ENCODE peak calls at places on chromosomes 6 and 20, in eight cellular contexts. B is astrocyte of the spinal cord, O is nephron progenitor cell, U is A549, D is uterus, J is GM10248, I is heart right ventricle, Q is upper lobe of right lung. N is an unnamed sample.

GRCh38 chr20:41697861-41698559 is 79.8 kb upstream of the CHD6 start:
- DNase-seq in B (peak; percentile 40), O (peak; percentile 12), U (peak; percentile 31), D (no peak), J (peak; percentile 43), I (no peak), Q (no peak), N (peak; percentile 51)

GRCh38 chr20:63253438-63254236 is 626 bp downstream of the NKAIN4 start:
- DNase-seq in B (no peak), O (peak; percentile 59), U (no peak), D (no peak), J (no peak), I (no peak), Q (no peak), N (no peak)

GRCh38 chr6:68087399-68088133 is 547.5 kb upstream of the ADGRB3 start:
- DNase-seq in B (peak; percentile 57), O (no peak), U (no peak), D (no peak), J (peak; percentile 19), I (no peak), Q (no peak), N (no peak)

GRCh38 chr6:104955491-104955890 is 1.4 kb upstream of the LIN28B start:
- DNase-seq in B (no peak), O (peak; percentile 58), U (peak; percentile 29), D (no peak), J (no peak), I (no peak), Q (no peak), N (no peak)

GRCh38 chr20:40431611-40432010 is 257.4 kb downstream of the MAFB start:
- DNase-seq in B (peak; percentile 15), O (no peak), U (no peak), D (no peak), J (no peak), I (no peak), Q (no peak), N (no peak)

GRCh38 chr6:164303092-164304007 is 888.8 kb downstream of the QKI start:
- DNase-seq in B (peak; percentile 27), O (no peak), U (no peak), D (peak; percentile 27), J (no peak), I (peak; percentile 40), Q (no peak), N (no peak)

GRCh38 chr6:137911675-137912158 is 44.7 kb downstream of the TNFAIP3 start:
- DNase-seq in B (no peak), O (no peak), U (no peak), D (no peak), J (no peak), I (no peak), Q (no peak), N (no peak)

GRCh38 chr20:49813305-49813974 is 812 bp downstream of the SLC9A8 start:
- DNase-seq in B (no peak), O (no peak), U (no peak), D (no peak), J (no peak), I (no peak), Q (no peak), N (no peak)

GRCh38 chr6:117829594-117830319 is 77.3 kb upstream of the SLC35F1 start:
- DNase-seq in B (peak; percentile 51), O (peak; percentile 67), U (peak; percentile 45), D (no peak), J (peak; percentile 37), I (no peak), Q (no peak), N (peak; percentile 33)
- TF ChIP-seq CTCF in B (peak; percentile 59), O (peak; percentile 57), U (peak; percentile 63), D (no peak), J (peak; percentile 28), I (peak; percentile 29), Q (peak; percentile 13), N (no peak)

GRCh38 chr6:156774872-156775405 is 2.2 kb upstream of the ARID1B start:
- DNase-seq in B (no peak), O (no peak), U (peak; percentile 10), D (no peak), J (no peak), I (no peak), Q (no peak), N (no peak)
- TF ChIP-seq CTCF in B (no peak), O (no peak), U (no peak), D (no peak), J (no peak), I (no peak), Q (no peak), N (no peak)

DNA sequence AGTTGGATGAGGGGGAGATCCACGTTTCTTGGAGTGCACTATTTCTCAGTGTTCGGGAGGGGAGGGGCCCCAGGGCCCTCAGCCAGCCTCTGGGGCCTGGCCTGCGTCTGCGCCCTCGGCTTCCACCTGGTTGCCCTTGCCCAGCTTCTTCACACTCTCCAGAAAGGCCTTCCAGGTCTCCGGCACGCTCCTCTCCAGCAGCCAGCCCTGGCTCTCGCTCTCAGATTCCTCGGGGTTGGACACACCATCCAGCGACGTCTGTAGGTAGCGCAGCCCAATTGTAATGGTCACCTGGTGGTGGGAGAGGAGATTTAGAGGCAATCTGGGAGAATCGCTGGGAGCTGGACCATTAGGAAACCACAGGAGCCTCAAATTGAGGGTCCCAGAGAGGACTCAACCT is 24.2 kb downstream of the PRPH2 start:
- DNase-seq in B (no peak), O (no peak), U (no peak), D (no peak), J (no peak), I (no peak), Q (no peak), N (no peak)
- TF ChIP-seq CTCF in B (no peak), O (no peak), U (no peak), D (no peak), J (no peak), I (no peak), Q (no peak), N (no peak)

DNA sequence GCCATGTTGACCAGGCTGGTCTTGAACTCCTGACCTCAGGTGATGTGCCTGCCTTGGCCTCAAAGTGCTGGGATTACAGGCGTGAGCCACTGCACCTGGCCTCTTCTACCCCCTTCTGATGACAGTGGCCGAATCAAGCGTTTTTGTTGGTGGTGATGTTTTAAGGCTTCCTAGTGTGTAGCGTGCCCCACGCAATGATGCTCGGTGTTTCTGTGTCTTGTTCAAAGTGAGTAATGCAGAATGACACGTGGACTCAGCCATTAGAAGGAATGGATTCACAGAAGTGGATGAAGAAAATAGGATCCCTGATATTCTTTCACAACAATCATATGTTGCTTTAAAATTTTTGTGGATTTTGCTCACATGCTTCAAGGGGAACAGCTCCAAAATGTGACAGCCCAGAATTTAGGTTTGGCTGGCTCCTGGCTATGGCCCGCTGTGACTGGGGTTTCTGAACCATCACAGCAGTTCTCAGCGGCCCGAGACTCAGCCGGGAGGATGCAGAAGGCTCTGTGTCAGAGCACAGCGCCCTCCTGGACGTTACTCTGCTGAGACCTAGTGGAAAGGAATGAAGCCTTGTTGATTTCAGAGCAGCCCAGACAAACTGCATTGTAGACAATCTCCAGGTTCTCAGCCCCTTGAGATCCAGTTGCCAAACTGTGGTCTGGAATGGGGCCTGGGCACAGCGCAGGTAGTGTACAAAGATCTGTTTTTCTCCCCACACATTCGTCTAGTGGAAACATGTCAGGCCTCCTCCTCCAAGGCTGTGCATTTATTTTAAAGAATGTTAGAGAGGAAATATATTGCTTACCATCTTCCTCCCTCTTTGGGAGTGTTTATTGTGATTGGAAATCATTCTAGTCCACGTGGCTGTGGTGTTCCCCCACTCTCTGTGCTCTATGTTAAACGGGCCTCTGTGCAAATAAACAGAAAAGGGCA is 57.5 kb upstream of the TIAM2 start:
- DNase-seq in B (peak; percentile 55), O (peak; percentile 41), U (no peak), D (no peak), J (no peak), I (no peak), Q (no peak), N (no peak)
- TF ChIP-seq CTCF in B (peak; percentile 27), O (no peak), U (no peak), D (no peak), J (peak; percentile 3), I (no peak), Q (no peak), N (no peak)

GRCh38 chr20:46951405-46951804 is 56.8 kb downstream of the EYA2 start:
- DNase-seq in B (peak; percentile 50), O (no peak), U (no peak), D (no peak), J (no peak), I (no peak), Q (no peak), N (no peak)

GRCh38 chr20:46954490-46955038 is 59.9 kb downstream of the EYA2 start:
- DNase-seq in B (peak; percentile 97), O (no peak), U (peak; percentile 94), D (no peak), J (no peak), I (no peak), Q (no peak), N (no peak)

GRCh38 chr20:46953596-46953995 is 59.0 kb downstream of the EYA2 start:
- DNase-seq in B (no peak), O (no peak), U (no peak), D (no peak), J (no peak), I (no peak), Q (no peak), N (no peak)

GRCh38 chr20:46955601-46956556 is 61.2 kb downstream of the EYA2 start:
- DNase-seq in B (no peak), O (no peak), U (no peak), D (no peak), J (no peak), I (no peak), Q (no peak), N (no peak)

DNA sequence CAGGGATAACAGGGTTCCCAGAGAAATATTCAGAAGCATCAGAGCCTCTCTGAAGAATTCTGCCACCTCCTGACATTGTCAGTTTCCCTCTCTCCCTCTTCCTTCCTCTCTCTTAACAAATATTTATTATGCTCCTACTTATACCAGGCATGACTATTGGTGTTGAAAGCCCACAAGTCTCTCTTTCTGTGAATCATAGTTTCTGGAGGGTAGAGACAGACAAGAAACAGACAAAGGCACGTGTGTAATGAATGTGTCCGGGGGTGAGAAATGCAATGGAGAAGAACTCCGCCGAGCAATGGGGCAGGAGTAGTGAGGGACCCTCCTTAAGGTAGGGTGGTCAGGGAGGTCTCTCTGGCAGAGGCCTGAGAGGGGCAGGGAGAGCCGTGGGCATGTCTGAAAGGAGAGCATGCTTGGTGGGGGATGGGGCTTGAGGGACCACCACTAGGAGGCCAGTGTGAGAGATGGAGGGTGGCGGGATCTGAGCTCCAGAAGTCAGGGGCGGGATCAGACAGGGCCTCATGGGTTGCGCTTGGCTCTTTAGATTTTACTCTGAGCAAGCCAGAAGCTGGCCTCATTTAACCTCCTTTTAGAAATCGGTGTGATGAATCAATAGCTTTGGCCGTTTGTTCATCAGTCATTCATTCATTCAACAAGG is 57.3 kb downstream of the EYA2 start:
- DNase-seq in B (peak; percentile 24), O (no peak), U (no peak), D (no peak), J (no peak), I (no peak), Q (no peak), N (no peak)
- TF ChIP-seq CTCF in B (no peak), O (no peak), U (no peak), D (no peak), J (no peak), I (no peak), Q (no peak), N (no peak)

N was measured in Calu3.